ENCODE peak calls at places on chromosomes 7 and 10, in seven cellular contexts. One of them, this sample, is unnamed.

GRCh38 chr7:353746-354325 is 63.9 kb downstream of the FOXL3 start:
- DNase-seq in GM13977: no peak
- DNase-seq in NCI-H1694 treated with DMSO at 0.1 percent for 48 hours: no peak
- DNase-seq in C1 segment of cervical spinal cord: no peak
- DNase-seq in Karpas-422: no peak
- DNase-seq in HT-29: no peak
- DNase-seq in T-cell: no peak
- DNase-seq in this sample: no peak

GRCh38 chr7:122132341-122132740 is 11.7 kb downstream of the AASS start:
- DNase-seq in Karpas-422: no peak
- DNase-seq in GM13977: no peak
- DNase-seq in NCI-H1694 treated with DMSO at 0.1 percent for 48 hours: no peak
- DNase-seq in HT-29: no peak
- DNase-seq in C1 segment of cervical spinal cord: no peak
- DNase-seq in T-cell: no peak
- DNase-seq in this sample: no peak

GRCh38 chr10:89556590-89556989 is 21.2 kb upstream of the SLC16A12 start:
- DNase-seq in Karpas-422: no peak
- DNase-seq in HT-29: no peak
- DNase-seq in GM13977: no peak
- DNase-seq in NCI-H1694 treated with DMSO at 0.1 percent for 48 hours: no peak
- DNase-seq in T-cell: no peak
- DNase-seq in C1 segment of cervical spinal cord: no peak
- DNase-seq in this sample: peak

GRCh38 chr10:22658745-22659410 is 55.5 kb downstream of the PIP4K2A start:
- DNase-seq in HT-29: no peak
- DNase-seq in C1 segment of cervical spinal cord: no peak
- DNase-seq in Karpas-422: no peak
- DNase-seq in GM13977: no peak
- DNase-seq in T-cell: no peak
- DNase-seq in NCI-H1694 treated with DMSO at 0.1 percent for 48 hours: no peak
- DNase-seq in this sample: no peak

GRCh38 chr7:559396-559705 is 39.7 kb upstream of the PDGFA start:
- DNase-seq in Karpas-422: no peak
- DNase-seq in T-cell: no peak
- DNase-seq in NCI-H1694 treated with DMSO at 0.1 percent for 48 hours: no peak
- DNase-seq in GM13977: no peak
- DNase-seq in HT-29: no peak
- DNase-seq in C1 segment of cervical spinal cord: no peak
- DNase-seq in this sample: no peak

GRCh38 chr10:116281780-116282179 is 8.8 kb upstream of the GFRA1 start:
- DNase-seq in GM13977: no peak
- DNase-seq in T-cell: no peak
- DNase-seq in C1 segment of cervical spinal cord: no peak
- DNase-seq in HT-29: no peak
- DNase-seq in Karpas-422: no peak
- DNase-seq in NCI-H1694 treated with DMSO at 0.1 percent for 48 hours: no peak
- DNase-seq in this sample: no peak

GRCh38 chr10:26780793-26781601 is 79.8 kb downstream of the ABI1 start:
- DNase-seq in HT-29: no peak
- DNase-seq in NCI-H1694 treated with DMSO at 0.1 percent for 48 hours: no peak
- DNase-seq in GM13977: no peak
- DNase-seq in C1 segment of cervical spinal cord: no peak
- DNase-seq in T-cell: no peak
- DNase-seq in Karpas-422: peak
- DNase-seq in this sample: peak

GRCh38 chr10:31768467-31768866 is 160.2 kb downstream of the ARHGAP12 start:
- DNase-seq in Karpas-422: no peak
- DNase-seq in C1 segment of cervical spinal cord: no peak
- DNase-seq in GM13977: no peak
- DNase-seq in HT-29: no peak
- DNase-seq in NCI-H1694 treated with DMSO at 0.1 percent for 48 hours: no peak
- DNase-seq in T-cell: no peak
- DNase-seq in this sample: no peak

GRCh38 chr7:27079234-27079975 is 16.4 kb downstream of the HOXA1 start:
- DNase-seq in HT-29: no peak
- DNase-seq in Karpas-422: no peak
- DNase-seq in T-cell: no peak
- DNase-seq in NCI-H1694 treated with DMSO at 0.1 percent for 48 hours: no peak
- DNase-seq in GM13977: no peak
- DNase-seq in C1 segment of cervical spinal cord: no peak
- DNase-seq in this sample: no peak

GRCh38 chr10:118458957-118459641 is 117.0 kb upstream of the FAM204A start:
- DNase-seq in C1 segment of cervical spinal cord: no peak
- DNase-seq in T-cell: no peak
- DNase-seq in Karpas-422: no peak
- DNase-seq in HT-29: no peak
- DNase-seq in NCI-H1694 treated with DMSO at 0.1 percent for 48 hours: no peak
- DNase-seq in GM13977: no peak
- DNase-seq in this sample: peak

GRCh38 chr7:158021836-158022235 is 565.8 kb downstream of the PTPRN2 start:
- DNase-seq in Karpas-422: no peak
- DNase-seq in NCI-H1694 treated with DMSO at 0.1 percent for 48 hours: no peak
- DNase-seq in GM13977: no peak
- DNase-seq in C1 segment of cervical spinal cord: no peak
- DNase-seq in HT-29: no peak
- DNase-seq in T-cell: no peak
- DNase-seq in this sample: no peak

GRCh38 chr7:5429253-5429856 is 5.7 kb upstream of the TNRC18 start:
- DNase-seq in NCI-H1694 treated with DMSO at 0.1 percent for 48 hours: no peak
- DNase-seq in C1 segment of cervical spinal cord: peak
- DNase-seq in T-cell: no peak
- DNase-seq in Karpas-422: no peak
- DNase-seq in HT-29: peak
- DNase-seq in GM13977: no peak
- DNase-seq in this sample: peak

GRCh38 chr10:128422221-128422620 is 296.0 kb upstream of the MKI67 start:
- DNase-seq in HT-29: no peak
- DNase-seq in GM13977: no peak
- DNase-seq in T-cell: no peak
- DNase-seq in NCI-H1694 treated with DMSO at 0.1 percent for 48 hours: no peak
- DNase-seq in C1 segment of cervical spinal cord: no peak
- DNase-seq in Karpas-422: no peak
- DNase-seq in this sample: no peak

GRCh38 chr7:57404343-57404966 is 45.5 kb upstream of the ZNF716 start:
- DNase-seq in NCI-H1694 treated with DMSO at 0.1 percent for 48 hours: no peak
- DNase-seq in T-cell: no peak
- DNase-seq in C1 segment of cervical spinal cord: no peak
- DNase-seq in GM13977: peak
- DNase-seq in Karpas-422: no peak
- DNase-seq in HT-29: no peak
- DNase-seq in this sample: no peak

GRCh38 chr7:1537631-1538412 is 7.3 kb downstream of the MAFK start:
- DNase-seq in NCI-H1694 treated with DMSO at 0.1 percent for 48 hours: peak
- DNase-seq in Karpas-422: peak
- DNase-seq in T-cell: no peak
- DNase-seq in GM13977: no peak
- DNase-seq in C1 segment of cervical spinal cord: no peak
- DNase-seq in HT-29: no peak
- DNase-seq in this sample: peak

GRCh38 chr7:151033864-151034249 is 5.6 kb downstream of the ABCB8 start:
- DNase-seq in HT-29: no peak
- DNase-seq in C1 segment of cervical spinal cord: no peak
- DNase-seq in T-cell: no peak
- DNase-seq in GM13977: no peak
- DNase-seq in Karpas-422: no peak
- DNase-seq in NCI-H1694 treated with DMSO at 0.1 percent for 48 hours: no peak
- DNase-seq in this sample: no peak

GRCh38 chr10:42958142-42958868 is 118.6 kb upstream of the RET start:
- DNase-seq in GM13977: no peak
- DNase-seq in T-cell: no peak
- DNase-seq in Karpas-422: no peak
- DNase-seq in C1 segment of cervical spinal cord: no peak
- DNase-seq in NCI-H1694 treated with DMSO at 0.1 percent for 48 hours: no peak
- DNase-seq in HT-29: no peak
- DNase-seq in this sample: no peak

GRCh38 chr7:159062596-159062995 is 82.1 kb downstream of the VIPR2 start:
- DNase-seq in NCI-H1694 treated with DMSO at 0.1 percent for 48 hours: no peak
- DNase-seq in C1 segment of cervical spinal cord: no peak
- DNase-seq in HT-29: no peak
- DNase-seq in T-cell: no peak
- DNase-seq in GM13977: no peak
- DNase-seq in Karpas-422: no peak
- DNase-seq in this sample: no peak

GRCh38 chr10:106577266-106577665 is 587.2 kb downstream of the SORCS1 start:
- DNase-seq in GM13977: no peak
- DNase-seq in Karpas-422: no peak
- DNase-seq in C1 segment of cervical spinal cord: no peak
- DNase-seq in T-cell: no peak
- DNase-seq in HT-29: peak
- DNase-seq in NCI-H1694 treated with DMSO at 0.1 percent for 48 hours: no peak
- DNase-seq in this sample: peak

GRCh38 chr10:93566435-93567276 is at the start of gene FFAR4:
- DNase-seq in HT-29: peak
- DNase-seq in Karpas-422: no peak
- DNase-seq in T-cell: no peak
- DNase-seq in GM13977: no peak
- DNase-seq in NCI-H1694 treated with DMSO at 0.1 percent for 48 hours: no peak
- DNase-seq in C1 segment of cervical spinal cord: no peak
- DNase-seq in this sample: peak

GRCh38 chr10:78045856-78046255 is 12.2 kb downstream of the RPS24 start:
- DNase-seq in Karpas-422: no peak
- DNase-seq in NCI-H1694 treated with DMSO at 0.1 percent for 48 hours: no peak
- DNase-seq in HT-29: no peak
- DNase-seq in T-cell: no peak
- DNase-seq in GM13977: no peak
- DNase-seq in C1 segment of cervical spinal cord: no peak
- DNase-seq in this sample: peak

GRCh38 chr7:11127112-11127785 is 153.6 kb downstream of the PHF14 start:
- DNase-seq in Karpas-422: no peak
- DNase-seq in T-cell: no peak
- DNase-seq in C1 segment of cervical spinal cord: no peak
- DNase-seq in NCI-H1694 treated with DMSO at 0.1 percent for 48 hours: no peak
- DNase-seq in HT-29: no peak
- DNase-seq in GM13977: no peak
- DNase-seq in this sample: no peak

GRCh38 chr7:73746378-73746777 is 7.8 kb upstream of the ABHD11 start:
- DNase-seq in GM13977: no peak
- DNase-seq in Karpas-422: no peak
- DNase-seq in T-cell: no peak
- DNase-seq in HT-29: no peak
- DNase-seq in NCI-H1694 treated with DMSO at 0.1 percent for 48 hours: peak
- DNase-seq in C1 segment of cervical spinal cord: no peak
- DNase-seq in this sample: no peak

GRCh38 chr7:127819975-127820778 is 168.2 kb downstream of the SND1 start:
- DNase-seq in NCI-H1694 treated with DMSO at 0.1 percent for 48 hours: no peak
- DNase-seq in T-cell: no peak
- DNase-seq in Karpas-422: no peak
- DNase-seq in GM13977: peak
- DNase-seq in HT-29: peak
- DNase-seq in C1 segment of cervical spinal cord: no peak
- DNase-seq in this sample: peak